ENCODE peak calls at places on chromosomes 2 and 18, in nine cellular contexts. One of them, this sample, is unnamed. For H3K9me3, the result is how much of the 10 kb centered on the place peaks cover.

GRCh38 chr2:202609381-202610145 is 25.2 kb upstream of the FAM117B start:
- DNase-seq in heart left ventricle: no peak
- DNase-seq in A549: no peak
- DNase-seq in left ventricle myocardium inferior: no peak
- DNase-seq in adrenal gland: no peak
- DNase-seq in heart right ventricle: no peak
- DNase-seq in body of pancreas: no peak
- DNase-seq in fibroblast of lung: no peak
- DNase-seq in GM23248: peak
- DNase-seq in this sample: no peak

GRCh38 chr2:106108351-106108750 is 85.8 kb downstream of the UXS1 start:
- DNase-seq in heart left ventricle: no peak
- DNase-seq in A549: no peak
- DNase-seq in left ventricle myocardium inferior: no peak
- DNase-seq in adrenal gland: no peak
- DNase-seq in heart right ventricle: no peak
- DNase-seq in body of pancreas: no peak
- DNase-seq in fibroblast of lung: peak
- DNase-seq in GM23248: peak
- DNase-seq in this sample: no peak

GRCh38 chr2:172239944-172240590 is 137.4 kb upstream of the DLX2 start:
- DNase-seq in heart left ventricle: no peak
- DNase-seq in A549: no peak
- DNase-seq in left ventricle myocardium inferior: no peak
- DNase-seq in adrenal gland: no peak
- DNase-seq in heart right ventricle: no peak
- DNase-seq in body of pancreas: no peak
- DNase-seq in fibroblast of lung: peak
- DNase-seq in GM23248: peak
- DNase-seq in this sample: no peak

GRCh38 chr18:6366776-6367175 is 47.9 kb downstream of the L3MBTL4 start:
- DNase-seq in heart left ventricle: no peak
- DNase-seq in A549: no peak
- DNase-seq in left ventricle myocardium inferior: no peak
- DNase-seq in adrenal gland: no peak
- DNase-seq in heart right ventricle: no peak
- DNase-seq in body of pancreas: no peak
- DNase-seq in fibroblast of lung: no peak
- DNase-seq in GM23248: no peak
- DNase-seq in this sample: no peak

GRCh38 chr2:230312638-230313037 is 14.4 kb upstream of the SP140L start:
- DNase-seq in heart left ventricle: no peak
- DNase-seq in A549: no peak
- DNase-seq in left ventricle myocardium inferior: no peak
- DNase-seq in adrenal gland: no peak
- DNase-seq in heart right ventricle: no peak
- DNase-seq in body of pancreas: no peak
- DNase-seq in fibroblast of lung: peak
- DNase-seq in GM23248: peak
- DNase-seq in this sample: no peak

GRCh38 chr2:72955188-72956049 is 38.1 kb downstream of the EMX1 start:
- DNase-seq in heart left ventricle: no peak
- DNase-seq in A549: no peak
- DNase-seq in left ventricle myocardium inferior: no peak
- DNase-seq in adrenal gland: no peak
- DNase-seq in heart right ventricle: no peak
- DNase-seq in body of pancreas: no peak
- DNase-seq in fibroblast of lung: no peak
- DNase-seq in GM23248: no peak
- DNase-seq in this sample: no peak

GRCh38 chr2:157657858-157658257 is 29.2 kb upstream of the ACVR1C start:
- DNase-seq in heart left ventricle: no peak
- DNase-seq in A549: no peak
- DNase-seq in left ventricle myocardium inferior: no peak
- DNase-seq in adrenal gland: no peak
- DNase-seq in heart right ventricle: no peak
- DNase-seq in body of pancreas: no peak
- DNase-seq in fibroblast of lung: no peak
- DNase-seq in GM23248: no peak
- DNase-seq in this sample: no peak

GRCh38 chr18:63000839-63001238 is 285.5 kb downstream of the PHLPP1 start:
- DNase-seq in heart left ventricle: no peak
- DNase-seq in A549: no peak
- DNase-seq in left ventricle myocardium inferior: no peak
- DNase-seq in adrenal gland: no peak
- DNase-seq in heart right ventricle: no peak
- DNase-seq in body of pancreas: no peak
- DNase-seq in fibroblast of lung: no peak
- DNase-seq in GM23248: no peak
- DNase-seq in this sample: no peak

GRCh38 chr2:38178142-38178541 is 102.2 kb upstream of the CYP1B1 start:
- DNase-seq in heart left ventricle: no peak
- DNase-seq in A549: no peak
- DNase-seq in left ventricle myocardium inferior: no peak
- DNase-seq in adrenal gland: no peak
- DNase-seq in heart right ventricle: no peak
- DNase-seq in body of pancreas: no peak
- DNase-seq in fibroblast of lung: peak
- DNase-seq in GM23248: peak
- DNase-seq in this sample: peak

GRCh38 chr2:61980758-61981157 is 75.3 kb downstream of the COMMD1 start:
- DNase-seq in heart left ventricle: no peak
- DNase-seq in A549: no peak
- DNase-seq in left ventricle myocardium inferior: no peak
- DNase-seq in adrenal gland: no peak
- DNase-seq in heart right ventricle: no peak
- DNase-seq in body of pancreas: no peak
- DNase-seq in fibroblast of lung: no peak
- DNase-seq in GM23248: no peak
- DNase-seq in this sample: no peak

GRCh38 chr2:49532702-49533101 is 378.4 kb upstream of the FSHR start:
- DNase-seq in heart left ventricle: no peak
- DNase-seq in A549: no peak
- DNase-seq in left ventricle myocardium inferior: no peak
- DNase-seq in adrenal gland: no peak
- DNase-seq in heart right ventricle: no peak
- DNase-seq in body of pancreas: no peak
- DNase-seq in fibroblast of lung: no peak
- DNase-seq in GM23248: no peak
- DNase-seq in this sample: no peak
- H3K9me3 ChIP-seq in heart left ventricle: under half
- H3K9me3 ChIP-seq in A549: under half
- H3K9me3 ChIP-seq in left ventricle myocardium inferior: half or more
- H3K9me3 ChIP-seq in adrenal gland: under half
- H3K9me3 ChIP-seq in heart right ventricle: under half
- H3K9me3 ChIP-seq in body of pancreas: under half
- H3K9me3 ChIP-seq in fibroblast of lung: under half
- H3K9me3 ChIP-seq in GM23248: under half
- H3K9me3 ChIP-seq in this sample: under half

GRCh38 chr18:76715012-76715608 is 107.2 kb upstream of the ZNF236 start:
- DNase-seq in heart left ventricle: no peak
- DNase-seq in A549: no peak
- DNase-seq in left ventricle myocardium inferior: no peak
- DNase-seq in adrenal gland: no peak
- DNase-seq in heart right ventricle: no peak
- DNase-seq in body of pancreas: no peak
- DNase-seq in fibroblast of lung: no peak
- DNase-seq in GM23248: no peak
- DNase-seq in this sample: no peak
- H3K4me3 ChIP-seq in heart left ventricle: no peak
- H3K4me3 ChIP-seq in A549: no peak
- H3K4me3 ChIP-seq in left ventricle myocardium inferior: no peak
- H3K4me3 ChIP-seq in adrenal gland: no peak
- H3K4me3 ChIP-seq in heart right ventricle: no peak
- H3K4me3 ChIP-seq in body of pancreas: no peak
- H3K4me3 ChIP-seq in fibroblast of lung: no peak
- H3K4me3 ChIP-seq in GM23248: no peak
- H3K4me3 ChIP-seq in this sample: no peak

DNA sequence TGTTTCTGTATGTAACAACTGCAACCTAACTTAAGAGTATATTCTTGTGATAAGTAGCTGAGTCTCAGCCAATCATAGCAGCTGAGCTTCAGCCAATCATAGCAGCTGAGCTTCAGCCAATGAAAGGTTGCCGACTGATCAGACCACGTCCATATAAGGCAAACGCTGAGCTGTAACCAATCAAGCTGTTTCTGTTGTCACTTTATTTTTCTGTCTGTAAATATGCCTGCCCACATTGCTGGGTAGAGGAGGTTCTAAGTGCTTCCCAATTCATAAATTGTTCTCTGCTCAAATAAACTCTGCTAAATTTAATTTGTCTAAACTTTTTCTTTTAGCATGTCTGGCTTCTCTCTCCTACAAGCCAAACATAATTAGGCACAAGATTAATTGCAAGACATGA is 231.5 kb upstream of the TCF4 start:
- DNase-seq in heart left ventricle: no peak
- DNase-seq in A549: no peak
- DNase-seq in left ventricle myocardium inferior: no peak
- DNase-seq in adrenal gland: no peak
- DNase-seq in heart right ventricle: no peak
- DNase-seq in body of pancreas: no peak
- DNase-seq in fibroblast of lung: no peak
- DNase-seq in GM23248: no peak
- DNase-seq in this sample: no peak
- H3K9me3 ChIP-seq in heart left ventricle: under half
- H3K9me3 ChIP-seq in A549: under half
- H3K9me3 ChIP-seq in left ventricle myocardium inferior: under half
- H3K9me3 ChIP-seq in adrenal gland: under half
- H3K9me3 ChIP-seq in heart right ventricle: under half
- H3K9me3 ChIP-seq in body of pancreas: under half
- H3K9me3 ChIP-seq in fibroblast of lung: under half
- H3K9me3 ChIP-seq in GM23248: under half
- H3K9me3 ChIP-seq in this sample: under half

DNA sequence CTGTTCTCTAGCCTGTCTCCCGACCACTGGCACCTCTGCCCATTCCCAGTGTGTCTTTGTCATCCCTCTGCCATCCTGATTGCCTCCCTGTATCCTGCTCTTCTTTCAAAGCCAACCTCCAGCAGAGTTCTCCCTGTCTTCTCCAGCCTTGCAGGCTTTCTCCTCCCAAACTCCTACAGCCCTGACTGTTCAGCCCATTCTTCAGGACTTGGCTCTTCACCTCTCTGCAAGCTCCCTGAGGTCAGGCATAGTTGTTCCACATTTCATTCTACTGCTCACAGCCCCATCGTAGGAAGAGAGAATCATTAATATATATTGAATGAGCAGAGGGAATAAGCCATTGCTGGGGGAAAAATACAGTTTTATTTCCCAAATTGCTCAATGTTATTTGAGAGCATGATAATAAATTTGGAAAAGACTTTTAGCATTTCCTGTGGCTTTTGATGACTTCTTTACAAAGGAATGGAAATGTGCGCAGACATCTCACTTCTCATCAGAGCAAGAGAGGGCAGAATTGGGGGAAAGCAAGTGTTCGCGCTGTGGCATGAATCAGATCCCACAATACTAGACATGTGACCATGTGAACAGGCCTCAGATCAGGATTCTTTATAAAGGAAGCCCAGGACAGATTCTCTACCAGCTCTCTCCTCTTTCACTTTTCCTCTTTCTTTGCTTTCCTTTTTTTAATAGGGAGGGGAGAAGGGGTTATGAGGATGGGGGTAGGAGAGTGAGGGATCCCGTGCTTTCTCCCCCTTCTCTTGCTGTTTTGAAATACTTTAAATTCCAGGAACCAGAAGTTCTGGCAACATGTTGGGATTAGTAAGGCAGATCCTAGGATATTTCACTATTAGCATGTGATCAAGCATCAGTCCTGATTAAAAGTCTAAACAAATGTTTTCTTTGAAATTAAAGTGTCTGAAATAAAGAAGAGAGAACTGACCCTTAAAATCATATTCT is 37.5 kb downstream of the EPAS1 start:
- DNase-seq in heart left ventricle: no peak
- DNase-seq in A549: no peak
- DNase-seq in left ventricle myocardium inferior: no peak
- DNase-seq in adrenal gland: no peak
- DNase-seq in heart right ventricle: no peak
- DNase-seq in body of pancreas: no peak
- DNase-seq in fibroblast of lung: peak
- DNase-seq in GM23248: peak
- DNase-seq in this sample: no peak
- H3K4me3 ChIP-seq in heart left ventricle: peak
- H3K4me3 ChIP-seq in A549: peak
- H3K4me3 ChIP-seq in left ventricle myocardium inferior: peak
- H3K4me3 ChIP-seq in adrenal gland: no peak
- H3K4me3 ChIP-seq in heart right ventricle: no peak
- H3K4me3 ChIP-seq in body of pancreas: no peak
- H3K4me3 ChIP-seq in fibroblast of lung: peak
- H3K4me3 ChIP-seq in GM23248: peak
- H3K4me3 ChIP-seq in this sample: peak

DNA sequence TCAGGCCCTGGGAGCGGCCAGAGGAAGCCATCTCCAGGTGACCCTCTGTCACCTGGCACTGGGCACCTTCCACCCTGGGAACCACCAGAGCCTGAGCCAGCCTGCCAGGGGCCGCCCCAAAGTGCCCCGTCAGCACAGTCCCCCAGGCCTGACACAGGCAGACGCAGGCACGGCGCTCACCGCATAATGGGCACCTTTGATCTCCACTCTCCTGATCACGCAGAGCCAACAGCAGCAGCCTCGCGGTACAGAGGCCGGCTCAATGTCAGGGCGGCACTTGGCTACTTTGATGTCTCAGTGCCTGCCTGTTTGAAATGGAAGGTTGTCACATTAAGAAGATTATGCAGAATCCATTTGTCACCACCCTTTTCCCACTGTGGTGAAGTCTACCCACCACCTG is 162.3 kb upstream of the RAB6C start:
- DNase-seq in heart left ventricle: no peak
- DNase-seq in A549: no peak
- DNase-seq in left ventricle myocardium inferior: no peak
- DNase-seq in adrenal gland: no peak
- DNase-seq in heart right ventricle: no peak
- DNase-seq in body of pancreas: no peak
- DNase-seq in fibroblast of lung: no peak
- DNase-seq in GM23248: no peak
- DNase-seq in this sample: no peak
- H3K9me3 ChIP-seq in heart left ventricle: under half
- H3K9me3 ChIP-seq in A549: under half
- H3K9me3 ChIP-seq in left ventricle myocardium inferior: under half
- H3K9me3 ChIP-seq in adrenal gland: under half
- H3K9me3 ChIP-seq in heart right ventricle: under half
- H3K9me3 ChIP-seq in body of pancreas: under half
- H3K9me3 ChIP-seq in fibroblast of lung: under half
- H3K9me3 ChIP-seq in GM23248: under half
- H3K9me3 ChIP-seq in this sample: under half

GRCh38 chr18:68147728-68148127 is 567.2 kb downstream of the TMX3 start:
- DNase-seq in heart left ventricle: no peak
- DNase-seq in A549: no peak
- DNase-seq in left ventricle myocardium inferior: no peak
- DNase-seq in adrenal gland: no peak
- DNase-seq in heart right ventricle: no peak
- DNase-seq in body of pancreas: no peak
- DNase-seq in fibroblast of lung: peak
- DNase-seq in GM23248: peak
- DNase-seq in this sample: no peak
- H3K4me3 ChIP-seq in heart left ventricle: no peak
- H3K4me3 ChIP-seq in A549: no peak
- H3K4me3 ChIP-seq in left ventricle myocardium inferior: no peak
- H3K4me3 ChIP-seq in adrenal gland: no peak
- H3K4me3 ChIP-seq in heart right ventricle: no peak
- H3K4me3 ChIP-seq in body of pancreas: no peak
- H3K4me3 ChIP-seq in fibroblast of lung: no peak
- H3K4me3 ChIP-seq in GM23248: no peak
- H3K4me3 ChIP-seq in this sample: no peak

This sample was measured in right atrium auricular region.